ENCODE peak calls at places on chromosomes 12 and 14, in eight cellular contexts. V, L, R, M, Q, F, E and X are unnamed samples.

GRCh38 chr14:65019944-65020566 is 33.4 kb downstream of the FNTB start:
- DNase-seq in R (no peak), F (peak), L (peak), M (no peak), V (no peak), Q (no peak), E (peak), X (peak)

GRCh38 chr12:44433647-44434046 is 442.5 kb downstream of the NELL2 start:
- DNase-seq in Q (no peak), L (no peak), M (no peak), E (no peak), R (no peak), F (no peak), V (no peak), X (no peak)

GRCh38 chr14:34243401-34243800 is 218.6 kb downstream of the SPTSSA start:
- DNase-seq in V (no peak), Q (no peak), R (no peak), E (no peak), F (no peak), L (no peak), M (no peak), X (no peak)

GRCh38 chr12:117309276-117309885 is 52.0 kb downstream of the NOS1 start:
- DNase-seq in F (no peak), L (no peak), M (peak), E (no peak), V (no peak), R (no peak), Q (no peak), X (peak)

GRCh38 chr12:75720807-75721206 is 209.4 kb upstream of the KRR1 start:
- DNase-seq in E (peak), F (peak), V (no peak), Q (no peak), R (no peak), L (no peak), M (no peak), X (peak)

GRCh38 chr12:2291182-2291832 is 238.5 kb downstream of the CACNA1C start:
- DNase-seq in E (peak), V (no peak), L (peak), M (no peak), F (peak), R (no peak), Q (peak), X (peak)

GRCh38 chr12:48015954-48016353 is 11.7 kb upstream of the COL2A1 start:
- DNase-seq in E (no peak), Q (no peak), R (no peak), M (no peak), V (no peak), L (peak), F (no peak), X (no peak)

GRCh38 chr12:20214286-20214685 is 154.1 kb upstream of the PDE3A start:
- DNase-seq in E (no peak), F (no peak), V (no peak), L (peak), R (no peak), Q (no peak), M (no peak), X (no peak)

GRCh38 chr14:51188566-51189185 is 51.4 kb upstream of the TMX1 start:
- DNase-seq in V (no peak), E (no peak), M (no peak), Q (no peak), L (peak), F (peak), R (no peak), X (no peak)

GRCh38 chr12:52186135-52186840 is 5.5 kb downstream of the KRT80 start:
- DNase-seq in V (no peak), M (no peak), L (no peak), E (peak), R (no peak), F (peak), Q (no peak), X (peak)

GRCh38 chr12:14874882-14875281 is 10.8 kb downstream of the MGP start:
- DNase-seq in V (no peak), Q (no peak), F (no peak), R (no peak), E (no peak), M (no peak), L (no peak), X (no peak)

GRCh38 chr14:100221419-100222218 is 17.3 kb upstream of the YY1 start:
- DNase-seq in F (peak), R (peak), V (peak), E (peak), M (peak), Q (peak), L (no peak), X (peak)

GRCh38 chr12:78406776-78407335 is 457.7 kb upstream of the SYT1 start:
- DNase-seq in F (peak), R (no peak), V (no peak), M (no peak), Q (no peak), L (peak), E (no peak), X (no peak)

GRCh38 chr14:86087377-86087776 is 557.4 kb downstream of the FLRT2 start:
- DNase-seq in E (no peak), V (no peak), M (no peak), Q (no peak), L (no peak), F (no peak), R (no peak), X (no peak)

GRCh38 chr12:98698603-98699463 is 53.7 kb downstream of the APAF1 start:
- DNase-seq in V (peak), E (peak), M (peak), R (peak), L (peak), Q (peak), F (peak), X (no peak)

GRCh38 chr12:52523825-52524224 is 3.6 kb upstream of the KRT5 start:
- DNase-seq in Q (no peak), V (no peak), F (peak), M (no peak), L (no peak), R (no peak), E (peak), X (no peak)

GRCh38 chr14:92797935-92798653 is 4.0 kb downstream of the GOLGA5 start:
- DNase-seq in E (no peak), F (no peak), L (no peak), R (no peak), Q (no peak), M (no peak), V (no peak), X (no peak)

GRCh38 chr14:38971258-38971921 is 131.6 kb downstream of the SEC23A start:
- DNase-seq in M (no peak), E (no peak), L (no peak), R (no peak), Q (no peak), V (no peak), F (no peak), X (no peak)

GRCh38 chr14:102258136-102258535 is 46.8 kb downstream of the MOK start:
- DNase-seq in R (no peak), Q (no peak), V (no peak), E (no peak), M (no peak), F (no peak), L (no peak), X (no peak)

GRCh38 chr12:125185740-125186470 is 120.7 kb downstream of the AACS start:
- DNase-seq in Q (peak), E (peak), F (peak), L (peak), R (peak), V (peak), M (peak), X (peak)

GRCh38 chr14:73237219-73237785 is at the start of gene PAPLN:
- DNase-seq in Q (no peak), L (no peak), V (peak), F (peak), R (no peak), M (peak), E (peak), X (no peak)

GRCh38 chr12:25957898-25958253 is 606 bp upstream of the RASSF8 start:
- DNase-seq in L (peak), E (no peak), F (peak), Q (no peak), V (no peak), R (no peak), M (no peak), X (no peak)

GRCh38 chr14:71322660-71323250 is 415.5 kb downstream of the PCNX1 start:
- DNase-seq in V (no peak), R (no peak), M (no peak), F (peak), Q (no peak), L (peak), E (no peak), X (no peak)

GRCh38 chr12:104057771-104058197 is 6.5 kb upstream of the HCFC2 start:
- DNase-seq in M (no peak), Q (no peak), V (no peak), R (no peak), L (no peak), E (peak), F (peak), X (no peak)

GRCh38 chr12:57449375-57449774 is 5.7 kb upstream of the INHBE start:
- DNase-seq in Q (no peak), V (no peak), F (no peak), E (no peak), R (no peak), L (no peak), M (no peak), X (no peak)

GRCh38 chr14:104697892-104698583 is 8.6 kb downstream of the INF2 start:
- DNase-seq in R (no peak), Q (no peak), F (no peak), L (no peak), V (no peak), E (no peak), M (no peak), X (no peak)

GRCh38 chr12:115506822-115507629 is 770.5 kb downstream of the MED13L start:
- DNase-seq in E (peak), L (no peak), R (no peak), V (no peak), F (no peak), M (no peak), Q (no peak), X (peak)